ENCODE peak calls at places on chromosomes 1 and 21, in seven cellular contexts. C, H, G, D, T, V and W are unnamed samples.

GRCh38 chr1:159009704-159010361 is at the start of gene IFI16:
- DNase-seq in C (no peak), H (no peak), G (no peak), D (peak; percentile 97), T (no peak), V (peak; percentile 56), W (no peak)

GRCh38 chr1:85601930-85602329 is 21.4 kb downstream of the CCN1 start:
- DNase-seq in C (no peak), H (no peak), G (no peak), D (no peak), T (no peak), V (no peak), W (no peak)

GRCh38 chr1:3251099-3251809 is 182.3 kb downstream of the PRDM16 start:
- DNase-seq in C (no peak), H (no peak), G (no peak), D (no peak), T (no peak), V (no peak), W (no peak)

GRCh38 chr1:206757524-206758266 is 12.9 kb upstream of the IL19 start:
- DNase-seq in C (no peak), H (no peak), G (no peak), D (no peak), T (no peak), V (no peak), W (no peak)

GRCh38 chr1:59736744-59737143 is 78.0 kb upstream of the HOOK1 start:
- DNase-seq in C (no peak), H (peak; percentile 39), G (no peak), D (no peak), T (no peak), V (no peak), W (no peak)

GRCh38 chr21:32817206-32817605 is 45.7 kb upstream of the PAXBP1 start:
- DNase-seq in C (no peak), H (no peak), G (no peak), D (no peak), T (no peak), V (no peak), W (no peak)

GRCh38 chr1:68442822-68443556 is 6.8 kb downstream of the RPE65 start:
- DNase-seq in C (no peak), H (no peak), G (peak; percentile 53), D (peak; percentile 59), T (no peak), V (no peak), W (peak; percentile 22)

GRCh38 chr1:53343831-53344668 is 16.2 kb upstream of the LRP8 start:
- DNase-seq in C (peak; percentile 3), H (peak; percentile 64), G (no peak), D (no peak), T (peak; percentile 54), V (no peak), W (no peak)

GRCh38 chr1:221998781-221999180 is 256.9 kb upstream of the DUSP10 start:
- DNase-seq in C (no peak), H (no peak), G (no peak), D (peak; percentile 52), T (no peak), V (no peak), W (no peak)

GRCh38 chr1:3348196-3348865 is 106.1 kb upstream of the ARHGEF16 start:
- DNase-seq in C (no peak), H (no peak), G (peak; percentile 59), D (no peak), T (no peak), V (peak; percentile 81), W (no peak)

GRCh38 chr1:16139473-16139962 is 16.4 kb downstream of the EPHA2 start:
- DNase-seq in C (no peak), H (no peak), G (no peak), D (peak; percentile 76), T (no peak), V (no peak), W (no peak)

GRCh38 chr1:51642739-51643142 is 25.8 kb downstream of the OSBPL9 start:
- DNase-seq in C (no peak), H (no peak), G (no peak), D (peak; percentile 95), T (no peak), V (no peak), W (no peak)

GRCh38 chr1:76939107-76939816 is 72.0 kb downstream of the ST6GALNAC5 start:
- DNase-seq in C (no peak), H (no peak), G (peak; percentile 57), D (peak; percentile 32), T (no peak), V (no peak), W (no peak)

GRCh38 chr1:107477233-107477632 is 336.4 kb downstream of the NTNG1 start:
- DNase-seq in C (no peak), H (no peak), G (no peak), D (no peak), T (no peak), V (no peak), W (no peak)

GRCh38 chr1:66809736-66810326 is 8.8 kb upstream of the INSL5 start:
- DNase-seq in C (no peak), H (no peak), G (no peak), D (peak; percentile 36), T (no peak), V (no peak), W (no peak)

GRCh38 chr1:87404306-87404705 is 75.6 kb downstream of the LMO4 start:
- DNase-seq in C (no peak), H (no peak), G (no peak), D (no peak), T (no peak), V (no peak), W (no peak)

GRCh38 chr1:99525313-99525712 is 120.6 kb upstream of the PALMD start:
- DNase-seq in C (no peak), H (no peak), G (no peak), D (peak; percentile 12), T (no peak), V (no peak), W (no peak)

GRCh38 chr1:203395746-203396145 is 44.8 kb upstream of the FMOD start:
- DNase-seq in C (no peak), H (no peak), G (no peak), D (no peak), T (no peak), V (no peak), W (no peak)
- TF ChIP-seq CTCF in C (no peak), H (no peak), G (no peak), D (no peak), T (no peak), V (peak; percentile 17), W (no peak)

GRCh38 chr1:165415068-165415467 is 29.9 kb downstream of the RXRG start:
- DNase-seq in C (no peak), H (peak; percentile 8), G (no peak), D (no peak), T (no peak), V (no peak), W (no peak)

GRCh38 chr1:165416876-165417275 is 28.1 kb downstream of the RXRG start:
- DNase-seq in C (no peak), H (peak; percentile 45), G (peak; percentile 54), D (no peak), T (no peak), V (peak; percentile 36), W (no peak)

GRCh38 chr1:165411396-165411795 is 33.5 kb downstream of the RXRG start:
- DNase-seq in C (no peak), H (no peak), G (no peak), D (no peak), T (no peak), V (no peak), W (no peak)

GRCh38 chr1:165418195-165418594 is 26.7 kb downstream of the RXRG start:
- DNase-seq in C (no peak), H (no peak), G (no peak), D (no peak), T (no peak), V (no peak), W (no peak)

DNA sequence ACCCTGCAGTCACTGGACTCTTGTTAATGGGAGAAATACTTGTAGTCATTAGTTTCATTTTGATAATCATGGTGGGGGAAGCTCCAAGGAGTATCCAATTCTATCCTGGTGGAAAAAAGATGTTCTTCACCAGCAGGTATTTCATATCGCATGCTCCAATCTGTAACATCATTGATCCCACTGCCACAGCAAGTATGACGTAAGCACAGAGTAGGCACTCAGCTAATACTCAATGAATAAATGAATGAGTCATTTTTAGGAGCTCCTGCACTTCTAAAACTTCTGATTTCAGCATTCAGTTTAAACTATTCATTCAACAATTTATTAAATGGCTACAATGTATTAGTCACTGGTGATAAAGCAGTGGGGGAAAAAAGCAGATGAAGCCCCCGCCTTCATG is 30.3 kb downstream of the RXRG start:
- DNase-seq in C (no peak), H (peak; percentile 12), G (no peak), D (no peak), T (no peak), V (no peak), W (no peak)
- TF ChIP-seq CTCF in C (no peak), H (no peak), G (no peak), D (no peak), T (no peak), V (no peak), W (no peak)

GRCh38 chr1:50425376-50426107 is 2.3 kb upstream of the DMRTA2 start:
- DNase-seq in C (no peak), H (no peak), G (no peak), D (no peak), T (no peak), V (no peak), W (no peak)
- TF ChIP-seq CTCF in C (peak; percentile 9), H (no peak), G (peak; percentile 11), D (no peak), T (no peak), V (no peak), W (no peak)

DNA sequence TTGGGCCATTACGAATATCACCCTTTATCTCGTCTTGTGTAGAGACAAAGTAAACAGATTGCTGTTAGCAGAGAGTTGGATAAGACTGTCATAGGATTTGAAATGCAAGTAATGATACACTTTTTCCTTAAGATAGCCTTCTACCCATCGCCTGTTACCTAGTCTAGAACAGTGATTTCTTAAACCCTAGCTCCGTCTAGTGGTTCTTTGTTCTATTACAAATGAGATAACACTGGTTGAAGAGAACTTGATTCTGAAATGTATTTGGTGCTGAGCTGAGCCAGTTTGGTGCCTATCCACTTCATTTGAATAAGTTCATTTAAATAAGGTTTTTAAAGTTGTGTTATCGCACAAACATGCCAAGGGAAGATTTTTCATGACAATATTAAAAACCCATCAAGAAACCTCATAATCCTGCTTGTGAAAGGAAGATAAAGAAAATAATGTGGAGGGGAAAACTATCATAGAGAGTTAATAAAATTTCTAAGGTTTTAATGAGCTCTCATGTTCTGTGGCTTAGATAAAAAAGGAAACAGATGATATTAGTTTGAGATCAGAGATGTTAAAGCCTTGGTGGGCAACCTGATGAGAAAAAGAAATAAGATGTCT is 1.5 kb upstream of the KCNH1 start:
- DNase-seq in C (no peak), H (no peak), G (peak; percentile 61), D (peak; percentile 67), T (no peak), V (no peak), W (no peak)
- TF ChIP-seq CTCF in C (peak; percentile 61), H (no peak), G (peak; percentile 72), D (peak; percentile 69), T (peak; percentile 16), V (peak; percentile 63), W (no peak)

DNA sequence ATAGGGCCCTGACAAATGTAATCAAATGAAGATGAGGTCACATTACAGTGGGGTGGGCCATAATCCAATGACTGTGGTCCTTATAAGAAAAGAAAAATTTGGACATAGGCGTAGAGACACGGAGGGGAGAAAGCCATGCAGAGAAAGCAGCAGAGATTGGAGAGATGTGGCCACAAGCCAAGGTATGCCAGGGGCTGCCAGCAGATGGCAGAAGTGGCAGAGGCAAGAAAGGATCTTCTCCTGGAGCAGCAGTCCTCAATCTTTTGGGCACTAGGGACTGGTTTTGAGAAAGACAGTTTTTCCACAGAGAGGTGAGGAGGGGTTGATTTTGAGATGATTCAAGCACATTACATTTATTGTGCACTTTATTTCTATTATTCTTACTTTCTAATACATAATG is 355.1 kb downstream of the NPHP4 start:
- DNase-seq in C (no peak), H (peak; percentile 86), G (no peak), D (no peak), T (no peak), V (no peak), W (no peak)
- TF ChIP-seq CTCF in C (peak; percentile 36), H (no peak), G (peak; percentile 10), D (peak; percentile 31), T (peak; percentile 16), V (peak; percentile 36), W (no peak)